ENCODE peak calls at places on chromosomes 13 and 19, in seven cellular contexts. W is fibroblast of lung, R is upper lobe of left lung, B is Peyer's patch, H is testis, L is heart right ventricle, P is esophagus squamous epithelium. M is an unnamed sample.
A peak's percentile ranks its signal among the peaks of the same experiment; 100 is the strongest.

GRCh38 chr13:49112782-49113525 is 107.2 kb upstream of the MLNR start:
- DNase-seq in B (no peak), H (no peak), P (no peak), W (peak; percentile 21), L (no peak), R (no peak), M (no peak)

GRCh38 chr13:39341238-39341637 is 261.8 kb downstream of the LHFPL6 start:
- DNase-seq in R (no peak), W (no peak), L (no peak), P (no peak), B (no peak), H (no peak), M (no peak)

GRCh38 chr19:42634409-42635232 is 39.9 kb upstream of the CEACAM8 start:
- DNase-seq in P (no peak), H (peak; percentile 49), L (no peak), R (no peak), W (peak; percentile 9), B (no peak), M (no peak)

GRCh38 chr13:93146584-93147292 is 79.9 kb upstream of the GPC6 start:
- DNase-seq in B (no peak), L (no peak), W (peak; percentile 91), H (no peak), P (no peak), R (no peak), M (no peak)

GRCh38 chr19:13463296-13463695 is 43.0 kb downstream of the CACNA1A start:
- DNase-seq in L (no peak), W (peak; percentile 2), P (no peak), R (no peak), B (no peak), H (peak; percentile 16), M (no peak)

GRCh38 chr13:100899720-100900316 is 225.2 kb upstream of the TMTC4 start:
- DNase-seq in W (no peak), P (no peak), H (no peak), R (no peak), L (no peak), B (no peak), M (no peak)

GRCh38 chr19:12834976-12835757 is 788 bp upstream of the RTBDN start:
- DNase-seq in L (peak; percentile 19), R (no peak), B (no peak), H (peak; percentile 61), P (no peak), W (no peak), M (peak; percentile 70)

GRCh38 chr13:112859817-112860190 is 109.2 kb upstream of the MCF2L start:
- DNase-seq in W (peak; percentile 69), B (peak; percentile 70), L (no peak), H (no peak), P (no peak), R (no peak), M (no peak)

GRCh38 chr13:62931901-62932883 is 1516.5 kb upstream of the PCDH20 start:
- DNase-seq in R (no peak), W (peak; percentile 52), B (no peak), L (no peak), H (no peak), P (no peak), M (no peak)

GRCh38 chr13:41352935-41353801 is 42.1 kb downstream of the NAA16 start:
- DNase-seq in R (no peak), L (no peak), W (peak; percentile 66), P (no peak), H (peak; percentile 35), B (peak; percentile 61), M (no peak)

GRCh38 chr13:43006893-43007631 is 15.0 kb upstream of the EPSTI1 start:
- DNase-seq in R (no peak), W (peak; percentile 52), P (no peak), B (no peak), L (no peak), H (no peak), M (no peak)

GRCh38 chr19:14320253-14320652 is 61.0 kb upstream of the ADGRE5 start:
- DNase-seq in W (no peak), R (no peak), P (no peak), H (no peak), B (no peak), L (no peak), M (no peak)

GRCh38 chr13:72104656-72105180 is 237.7 kb upstream of the DACH1 start:
- DNase-seq in L (no peak), R (no peak), W (peak; percentile 14), B (no peak), H (no peak), P (no peak), M (no peak)

GRCh38 chr13:106917673-106918652 is 350.0 kb upstream of the ARGLU1 start:
- DNase-seq in R (peak; percentile 97), B (peak; percentile 82), W (peak; percentile 86), H (peak; percentile 82), L (peak; percentile 82), P (peak; percentile 0), M (peak; percentile 84)

GRCh38 chr13:26253262-26253786 is 605 bp upstream of the CDK8 start:
- DNase-seq in H (no peak), W (no peak), R (no peak), P (no peak), B (no peak), L (no peak), M (no peak)

GRCh38 chr13:21684576-21684975 is 13.7 kb downstream of the FGF9 start:
- DNase-seq in L (no peak), B (no peak), R (no peak), H (no peak), W (peak; percentile 14), P (no peak), M (no peak)
- H3K27ac ChIP-seq in L (no peak overlapping the region), B (no peak overlapping the region), R (no peak overlapping the region), H (no peak overlapping the region), W (no peak overlapping the region), P (no peak overlapping the region), M (no peak overlapping the region)

GRCh38 chr19:55132453-55133129 is 15.2 kb upstream of the PPP1R12C start:
- DNase-seq in H (no peak), W (no peak), L (no peak), P (no peak), B (no peak), R (peak; percentile 41), M (no peak)
- TF ChIP-seq CTCF in H (no peak), W (no peak), L (no peak), P (no peak), B (no peak), R (no peak), M (no peak)

GRCh38 chr19:45595814-45596213 is 6.2 kb downstream of the GPR4 start:
- DNase-seq in W (peak; percentile 16), L (no peak), P (no peak), H (no peak), B (no peak), R (no peak), M (no peak)
- H3K27me3 ChIP-seq in W (peaks cover 24% of the 10 kb centered on the region), L (peaks cover 29% of the 10 kb centered on the region), P (no peaks in the 10 kb centered on the region), H (no peaks in the 10 kb centered on the region), B (no peaks in the 10 kb centered on the region), R (peaks cover 18% of the 10 kb centered on the region), M (peaks cover 73% of the 10 kb centered on the region)

GRCh38 chr19:10952809-10953208 is 8.0 kb upstream of the SMARCA4 start:
- DNase-seq in P (no peak), W (no peak), B (peak; percentile 72), H (no peak), L (no peak), R (no peak), M (no peak)

DNA sequence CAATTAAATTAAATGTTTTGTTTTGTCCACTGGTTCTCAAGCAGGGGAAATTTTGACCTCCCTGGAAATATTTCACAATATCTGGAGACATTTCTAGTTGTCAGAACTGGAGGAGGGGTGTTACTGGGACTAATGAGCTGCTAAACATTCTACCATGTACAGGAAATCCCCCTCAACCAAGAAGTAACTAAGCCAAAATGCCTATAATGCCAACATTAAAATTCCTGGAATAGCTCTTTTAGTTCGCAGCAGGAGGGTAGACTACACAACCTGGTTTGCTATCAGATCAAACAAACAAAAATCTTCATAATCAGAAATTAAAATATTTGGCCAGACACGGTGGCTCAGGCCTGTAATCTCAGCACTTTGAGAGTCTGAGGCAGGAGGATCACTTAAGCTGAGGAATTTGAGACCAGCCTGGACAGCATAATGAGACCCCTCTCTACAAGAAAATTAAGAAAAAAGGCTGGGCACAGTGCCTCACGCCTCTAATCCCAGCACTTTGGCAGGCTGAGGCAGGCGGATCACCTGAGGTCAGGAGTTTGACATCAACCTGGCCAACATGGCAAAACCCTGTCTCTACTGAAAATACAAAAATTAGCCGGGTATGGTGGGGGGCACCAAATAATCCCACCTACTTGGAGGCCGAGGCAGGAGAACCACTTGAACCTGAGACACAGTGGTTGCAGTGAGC is 13.7 kb upstream of the SMARCA4 start:
- DNase-seq in R (no peak), H (no peak), W (peak; percentile 52), B (no peak), P (no peak), L (no peak), M (no peak)
- H3K27ac ChIP-seq in R (peak overlapping the region; percentile 37), H (no peak overlapping the region), W (no peak overlapping the region), B (no peak overlapping the region), P (peak overlapping the region; percentile 82), L (no peak overlapping the region), M (no peak overlapping the region)

GRCh38 chr19:45110811-45111210 is 17.8 kb downstream of the PPP1R37 start:
- DNase-seq in H (no peak), R (no peak), P (no peak), B (no peak), L (no peak), W (no peak), M (no peak)

GRCh38 chr19:45114116-45114515 is 21.1 kb downstream of the PPP1R37 start:
- DNase-seq in L (no peak), H (no peak), R (no peak), P (no peak), B (no peak), W (no peak), M (no peak)

GRCh38 chr19:45115809-45116615 is 23.0 kb downstream of the PPP1R37 start:
- DNase-seq in P (no peak), L (no peak), W (no peak), H (no peak), R (no peak), B (no peak), M (no peak)

GRCh38 chr19:45113628-45114027 is 20.6 kb downstream of the PPP1R37 start:
- DNase-seq in W (no peak), R (no peak), P (no peak), H (no peak), B (peak; percentile 57), L (no peak), M (no peak)

GRCh38 chr19:45112111-45112827 is 19.3 kb downstream of the PPP1R37 start:
- DNase-seq in P (no peak), H (no peak), W (no peak), R (no peak), B (no peak), L (no peak), M (no peak)
- TF ChIP-seq CTCF in P (no peak), H (no peak), W (no peak), R (no peak), B (no peak), L (no peak), M (no peak)

GRCh38 chr19:28399187-28399586 is 813.8 kb downstream of the UQCRFS1 start:
- DNase-seq in B (no peak), R (no peak), P (no peak), H (no peak), W (no peak), L (no peak), M (no peak)
- H3K27me3 ChIP-seq in B (no peaks in the 10 kb centered on the region), R (no peaks in the 10 kb centered on the region), P (no peaks in the 10 kb centered on the region), H (no peaks in the 10 kb centered on the region), W (no peaks in the 10 kb centered on the region), L (peaks cover 20% of the 10 kb centered on the region), M (peaks cover 5% of the 10 kb centered on the region)

DNA sequence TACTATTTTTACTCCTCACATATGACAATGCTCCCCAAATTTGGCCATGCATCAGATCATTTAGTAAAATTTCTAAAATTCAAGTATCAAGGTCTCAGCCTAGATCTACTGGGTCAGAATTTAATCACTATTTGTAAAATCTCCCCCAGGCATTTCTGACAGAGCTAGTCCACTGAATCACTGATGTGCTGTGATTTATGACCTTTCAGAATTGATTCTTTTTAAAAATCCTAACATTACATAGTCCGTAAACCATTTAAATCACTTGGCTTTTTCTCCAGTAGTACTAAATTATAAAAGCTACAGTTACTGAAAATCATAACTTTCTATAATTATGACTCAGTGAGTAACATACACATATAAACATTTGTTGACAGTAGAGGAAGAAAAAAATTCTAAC is 92.8 kb upstream of the RAP2A start:
- DNase-seq in H (no peak), B (no peak), L (no peak), R (no peak), P (no peak), W (peak; percentile 34), M (no peak)
- H3K27ac ChIP-seq in H (no peak overlapping the region), B (no peak overlapping the region), L (no peak overlapping the region), R (no peak overlapping the region), P (peak overlapping the region; percentile 72), W (no peak overlapping the region), M (no peak overlapping the region)